ENCODE peak calls at places on chromosomes 6 and 20, in six cellular contexts. T is tibial artery, F is Panc1, D is fibroblast of lung, U is heart left ventricle, W is adrenal gland. H is an unnamed sample.

GRCh38 chr6:159693894-159694545 is 979 bp upstream of the SOD2 start:
- DNase-seq in D (no peak), U (no peak), T (peak; percentile 50), F (no peak), W (peak; percentile 74), H (no peak)

GRCh38 chr6:105522626-105523322 is 119.9 kb upstream of the PREP start:
- DNase-seq in F (no peak), T (no peak), D (peak; percentile 14), W (no peak), U (no peak), H (no peak)

GRCh38 chr6:162962093-162962492 is 234.3 kb downstream of the PACRG start:
- DNase-seq in F (no peak), W (no peak), D (no peak), T (no peak), U (no peak), H (no peak)

GRCh38 chr6:143224516-143224915 is 163.8 kb downstream of the AIG1 start:
- DNase-seq in W (no peak), F (no peak), D (no peak), T (no peak), U (no peak), H (no peak)

GRCh38 chr6:148239215-148239614 is 103.4 kb upstream of the SASH1 start:
- DNase-seq in F (no peak), T (no peak), D (no peak), U (no peak), W (no peak), H (no peak)

GRCh38 chr6:89133981-89134380 is 11.9 kb upstream of the PM20D2 start:
- DNase-seq in U (no peak), W (no peak), T (no peak), D (no peak), F (no peak), H (no peak)

GRCh38 chr6:252775-253526 is 39.3 kb upstream of the DUSP22 start:
- DNase-seq in U (no peak), F (no peak), T (no peak), W (no peak), D (no peak), H (no peak)

GRCh38 chr6:26065952-26066380 is 21.3 kb upstream of the HFE start:
- DNase-seq in F (no peak), T (peak; percentile 64), D (peak; percentile 87), W (peak; percentile 77), U (no peak), H (peak; percentile 81)

GRCh38 chr20:61697666-61698597 is 367.7 kb downstream of the TAF4 start:
- DNase-seq in D (no peak), W (no peak), T (no peak), U (no peak), F (no peak), H (no peak)

GRCh38 chr6:97919046-97919445 is 636.0 kb upstream of the MMS22L start:
- DNase-seq in F (no peak), T (no peak), D (no peak), U (no peak), W (no peak), H (no peak)

GRCh38 chr6:13273931-13274706 is 54.2 kb downstream of the TBC1D7 start:
- DNase-seq in T (peak; percentile 38), W (peak; percentile 29), D (no peak), F (no peak), U (peak; percentile 68), H (no peak)

GRCh38 chr20:36248836-36249235 is 12.6 kb downstream of the AAR2 start:
- DNase-seq in T (no peak), D (no peak), F (no peak), W (no peak), U (no peak), H (no peak)

GRCh38 chr6:10999994-11000393 is 44.1 kb downstream of the ELOVL2 start:
- DNase-seq in F (no peak), D (peak; percentile 71), T (no peak), W (no peak), U (no peak), H (no peak)

GRCh38 chr6:11596640-11597237 is 59.2 kb downstream of the TMEM170B start:
- DNase-seq in F (no peak), W (no peak), T (no peak), U (no peak), D (no peak), H (peak; percentile 18)

GRCh38 chr6:124943658-124944057 is 18.6 kb upstream of the RNF217 start:
- DNase-seq in F (no peak), U (no peak), T (no peak), W (no peak), D (no peak), H (no peak)

GRCh38 chr6:166351715-166352285 is 9.5 kb upstream of the SFT2D1 start:
- DNase-seq in D (no peak), F (no peak), T (no peak), W (no peak), U (no peak), H (no peak)

GRCh38 chr6:56520218-56520617 is 122.5 kb downstream of the DST start:
- DNase-seq in W (no peak), U (no peak), D (no peak), F (no peak), T (no peak), H (no peak)

GRCh38 chr6:158389188-158389919 is 77.1 kb downstream of the TULP4 start:
- DNase-seq in T (no peak), F (peak; percentile 17), D (no peak), W (no peak), U (no peak), H (no peak)

GRCh38 chr20:9179193-9179802 is 110.4 kb downstream of the PLCB4 start:
- DNase-seq in T (no peak), F (no peak), D (peak; percentile 46), W (no peak), U (no peak), H (no peak)

GRCh38 chr6:40359808-40360207 is 227.4 kb downstream of the LRFN2 start:
- DNase-seq in F (no peak), U (no peak), T (no peak), W (no peak), D (no peak), H (no peak)

GRCh38 chr20:53611449-53611894 is 17.8 kb upstream of the ZNF217 start:
- DNase-seq in D (peak; percentile 99), W (no peak), F (peak; percentile 90), T (no peak), U (no peak), H (peak; percentile 72)

GRCh38 chr6:35811699-35811995 is 6.5 kb downstream of the LHFPL5 start:
- DNase-seq in D (no peak), F (no peak), T (no peak), W (no peak), U (no peak), H (no peak)

GRCh38 chr20:47035191-47035590 is 140.5 kb downstream of the EYA2 start:
- DNase-seq in U (no peak), T (no peak), D (no peak), W (no peak), F (no peak), H (no peak)

GRCh38 chr20:2523919-2524434 is 12.4 kb upstream of the TMC2 start:
- DNase-seq in F (no peak), D (no peak), W (no peak), U (no peak), T (no peak), H (no peak)

GRCh38 chr6:165446331-165446730 is 136.9 kb upstream of the C6orf118 start:
- DNase-seq in W (no peak), T (no peak), D (no peak), F (no peak), U (no peak), H (no peak)

GRCh38 chr20:41428285-41428684 is 61.7 kb upstream of the EMILIN3 start:
- DNase-seq in U (no peak), W (no peak), F (no peak), T (no peak), D (peak; percentile 52), H (no peak)

GRCh38 chr20:40744494-40745175 is 55.6 kb upstream of the MAFB start:
- DNase-seq in T (no peak), F (no peak), W (no peak), D (no peak), U (no peak), H (no peak)

GRCh38 chr6:116094041-116094440 is 6.6 kb upstream of the NT5DC1 start:
- DNase-seq in W (no peak), T (no peak), F (no peak), U (no peak), D (no peak), H (no peak)

GRCh38 chr20:25480797-25481196 is 73.3 kb downstream of the GINS1 start:
- DNase-seq in F (no peak), D (no peak), U (peak; percentile 30), W (no peak), T (no peak), H (no peak)

GRCh38 chr20:25479638-25480037 is 72.2 kb downstream of the GINS1 start:
- DNase-seq in D (no peak), U (peak; percentile 20), F (no peak), T (no peak), W (no peak), H (no peak)

GRCh38 chr20:25480156-25480555 is 72.7 kb downstream of the GINS1 start:
- DNase-seq in F (no peak), T (no peak), D (no peak), W (no peak), U (peak; percentile 13), H (no peak)

GRCh38 chr20:25481918-25482253 is 74.4 kb downstream of the GINS1 start:
- DNase-seq in F (no peak), U (peak; percentile 48), T (no peak), W (no peak), D (no peak), H (no peak)

GRCh38 chr20:25481235-25481917 is 73.9 kb downstream of the GINS1 start:
- DNase-seq in F (no peak), W (no peak), T (no peak), U (peak; percentile 36), D (no peak), H (no peak)
- H3K4me3 ChIP-seq in F (no peak overlapping the region), W (no peak overlapping the region), T (no peak overlapping the region), U (no peak overlapping the region), D (no peak overlapping the region), H (no peak overlapping the region)

GRCh38 chr6:150767585-150768164 is 97.8 kb upstream of the MTHFD1L start:
- DNase-seq in U (no peak), F (no peak), T (no peak), W (no peak), D (no peak), H (no peak)
- H3K27ac ChIP-seq in U (peak overlapping the region; percentile 32), F (no peak overlapping the region), T (no peak overlapping the region), W (no peak overlapping the region), D (no peak overlapping the region), H (peak overlapping the region; percentile 5)

DNA sequence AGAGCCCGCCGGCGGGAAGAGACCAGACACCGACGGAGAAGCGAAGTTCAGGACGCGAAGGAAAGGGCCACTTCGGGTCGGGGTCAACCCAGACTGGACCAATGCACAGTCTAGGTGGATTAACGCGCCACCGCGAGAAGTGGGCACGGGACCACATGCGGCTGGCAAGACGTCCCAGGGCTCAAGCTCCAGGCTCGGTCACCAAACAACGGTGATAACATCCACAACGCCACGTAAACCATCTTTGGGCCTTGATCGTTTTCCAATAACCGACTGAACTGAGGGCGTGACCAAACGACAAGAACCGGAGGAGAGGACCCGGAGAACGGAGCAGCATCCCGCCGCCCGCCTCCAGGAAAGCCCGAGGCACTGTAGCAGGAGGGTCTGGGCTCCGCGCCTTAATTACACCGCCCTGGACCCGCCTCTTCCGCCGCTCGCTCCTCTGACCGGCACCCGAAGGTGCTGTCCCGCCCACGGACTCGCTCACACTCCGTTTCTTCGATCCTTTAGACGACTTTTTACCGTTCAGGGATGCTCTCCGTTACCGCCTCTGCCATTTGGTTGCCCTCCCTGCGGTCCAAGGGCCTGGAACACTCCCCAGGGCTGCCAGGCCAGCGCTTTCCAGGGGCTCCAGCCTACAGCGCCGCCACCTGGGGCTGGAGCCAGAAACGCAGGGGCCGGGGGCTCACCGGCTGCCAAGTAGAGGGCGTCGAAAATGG is 44.1 kb downstream of the DPPA5 start:
- DNase-seq in F (peak; percentile 55), W (no peak), D (peak; percentile 54), U (peak; percentile 69), T (peak; percentile 39), H (no peak)
- TF ChIP-seq CTCF in F (peak; percentile 98), W (no peak), D (peak; percentile 62), U (no peak), T (peak; percentile 32), H (no peak)

GRCh38 chr6:68776382-68776781 is 141.3 kb downstream of the ADGRB3 start:
- DNase-seq in D (no peak), W (no peak), F (no peak), T (no peak), U (no peak), H (no peak)
- H3K4me3 ChIP-seq in D (no peak overlapping the region), W (no peak overlapping the region), F (no peak overlapping the region), T (no peak overlapping the region), U (no peak overlapping the region), H (no peak overlapping the region)